ENCODE peak calls at places on chromosomes 16 and 17, in four cellular contexts. One of them, this sample, is unnamed.

GRCh38 chr17:58334661-58335060 is 6.1 kb upstream of the TSPOAP1 start:
- DNase-seq in Calu3: no peak
- DNase-seq in WERI-Rb-1: no peak
- DNase-seq in neural crest cell: no peak
- DNase-seq in this sample: no peak

GRCh38 chr16:69127966-69128510 is 4.3 kb downstream of the CHTF8 start:
- DNase-seq in Calu3: no peak
- DNase-seq in WERI-Rb-1: no peak
- DNase-seq in neural crest cell: no peak
- DNase-seq in this sample: no peak

GRCh38 chr16:21973945-21974344 is 20.8 kb downstream of the UQCRC2 start:
- DNase-seq in Calu3: no peak
- DNase-seq in WERI-Rb-1: no peak
- DNase-seq in neural crest cell: no peak
- DNase-seq in this sample: no peak

GRCh38 chr16:57132470-57132869 is 40.1 kb downstream of the CPNE2 start:
- DNase-seq in Calu3: peak; percentile 24
- DNase-seq in WERI-Rb-1: no peak
- DNase-seq in neural crest cell: no peak
- DNase-seq in this sample: no peak

GRCh38 chr16:62077998-62078397 is 41.8 kb upstream of the CDH8 start:
- DNase-seq in Calu3: no peak
- DNase-seq in WERI-Rb-1: peak; percentile 10
- DNase-seq in neural crest cell: peak; percentile 14
- DNase-seq in this sample: peak; percentile 4

GRCh38 chr17:10141436-10141835 is 57.0 kb downstream of the GAS7 start:
- DNase-seq in Calu3: no peak
- DNase-seq in WERI-Rb-1: no peak
- DNase-seq in neural crest cell: no peak
- DNase-seq in this sample: no peak

GRCh38 chr17:81132770-81133723 is 32.3 kb upstream of the PVALEF start:
- DNase-seq in Calu3: no peak
- DNase-seq in WERI-Rb-1: no peak
- DNase-seq in neural crest cell: no peak
- DNase-seq in this sample: no peak

GRCh38 chr17:17496189-17497064 is at the start of gene RASD1:
- DNase-seq in Calu3: peak; percentile 73
- DNase-seq in WERI-Rb-1: peak; percentile 83
- DNase-seq in neural crest cell: peak; percentile 77
- DNase-seq in this sample: peak; percentile 83

GRCh38 chr17:32910769-32911168 is 17.2 kb upstream of the TMEM98 start:
- DNase-seq in Calu3: no peak
- DNase-seq in WERI-Rb-1: no peak
- DNase-seq in neural crest cell: no peak
- DNase-seq in this sample: no peak

GRCh38 chr17:79942591-79943353 is 92.9 kb downstream of the TBC1D16 start:
- DNase-seq in Calu3: no peak
- DNase-seq in WERI-Rb-1: peak; percentile 6
- DNase-seq in neural crest cell: no peak
- DNase-seq in this sample: no peak

GRCh38 chr17:17382901-17383300 is 79.7 kb downstream of the NT5M start:
- DNase-seq in Calu3: no peak
- DNase-seq in WERI-Rb-1: no peak
- DNase-seq in neural crest cell: no peak
- DNase-seq in this sample: no peak

GRCh38 chr17:1643293-1643998 is 2.1 kb downstream of the SCARF1 start:
- DNase-seq in Calu3: peak; percentile 69
- DNase-seq in WERI-Rb-1: no peak
- DNase-seq in neural crest cell: no peak
- DNase-seq in this sample: no peak

GRCh38 chr16:23316634-23317265 is 14.6 kb downstream of the SCNN1B start:
- DNase-seq in Calu3: no peak
- DNase-seq in WERI-Rb-1: no peak
- DNase-seq in neural crest cell: no peak
- DNase-seq in this sample: no peak

GRCh38 chr17:28720247-28720996 is 637 bp downstream of the RPL23A start:
- DNase-seq in Calu3: no peak
- DNase-seq in WERI-Rb-1: no peak
- DNase-seq in neural crest cell: no peak
- DNase-seq in this sample: no peak

GRCh38 chr16:14018848-14019247 is 52.3 kb upstream of the MRTFB start:
- DNase-seq in Calu3: no peak
- DNase-seq in WERI-Rb-1: no peak
- DNase-seq in neural crest cell: no peak
- DNase-seq in this sample: no peak

GRCh38 chr16:82294874-82295273 is 124.8 kb upstream of the MPHOSPH6 start:
- DNase-seq in Calu3: no peak
- DNase-seq in WERI-Rb-1: no peak
- DNase-seq in neural crest cell: no peak
- DNase-seq in this sample: no peak

GRCh38 chr17:38996660-38997337 is 29.6 kb upstream of the FBXO47 start:
- DNase-seq in Calu3: no peak
- DNase-seq in WERI-Rb-1: no peak
- DNase-seq in neural crest cell: no peak
- DNase-seq in this sample: no peak

GRCh38 chr16:1151424-1152122 is 1.3 kb upstream of the CACNA1H start:
- DNase-seq in Calu3: no peak
- DNase-seq in WERI-Rb-1: no peak
- DNase-seq in neural crest cell: no peak
- DNase-seq in this sample: no peak

GRCh38 chr16:1152123-1152638 is 725 bp upstream of the CACNA1H start:
- DNase-seq in Calu3: no peak
- DNase-seq in WERI-Rb-1: peak; percentile 53
- DNase-seq in neural crest cell: peak; percentile 32
- DNase-seq in this sample: no peak

GRCh38 chr16:1154291-1154886 is 1.5 kb downstream of the CACNA1H start:
- DNase-seq in Calu3: no peak
- DNase-seq in WERI-Rb-1: no peak
- DNase-seq in neural crest cell: no peak
- DNase-seq in this sample: no peak

GRCh38 chr16:1153480-1154160 is 714 bp downstream of the CACNA1H start:
- DNase-seq in Calu3: no peak
- DNase-seq in WERI-Rb-1: no peak
- DNase-seq in neural crest cell: no peak
- DNase-seq in this sample: no peak

GRCh38 chr16:1152651-1153259 is at the start of gene CACNA1H:
- DNase-seq in Calu3: no peak
- DNase-seq in WERI-Rb-1: peak; percentile 61
- DNase-seq in neural crest cell: peak; percentile 53
- DNase-seq in this sample: no peak
- TF ChIP-seq CTCF in Calu3: no peak
- TF ChIP-seq CTCF in WERI-Rb-1: peak; percentile 23
- TF ChIP-seq CTCF in neural crest cell: peak; percentile 64
- TF ChIP-seq CTCF in this sample: peak; percentile 15

DNA sequence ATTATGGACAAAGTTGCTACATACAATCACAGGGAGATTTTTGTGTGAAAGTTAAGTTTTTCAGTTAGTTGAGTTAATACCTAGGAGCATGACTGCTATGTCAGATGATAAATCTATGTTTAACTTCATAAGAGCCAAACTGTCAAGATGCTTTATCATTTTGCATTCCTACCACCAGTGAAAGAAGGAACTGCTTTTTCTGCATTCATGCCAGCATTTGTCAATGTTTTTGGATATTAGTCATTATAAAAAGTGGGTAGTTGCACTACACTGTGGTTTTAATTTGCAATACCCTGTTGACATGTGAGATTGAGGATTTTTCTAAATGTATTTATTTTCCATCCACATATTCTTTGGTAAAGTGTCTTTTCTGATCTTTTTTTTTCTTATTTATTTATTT is 434.0 kb upstream of the MON1B start:
- DNase-seq in Calu3: no peak
- DNase-seq in WERI-Rb-1: no peak
- DNase-seq in neural crest cell: no peak
- DNase-seq in this sample: no peak
- TF ChIP-seq CTCF in Calu3: no peak
- TF ChIP-seq CTCF in WERI-Rb-1: no peak
- TF ChIP-seq CTCF in neural crest cell: no peak
- TF ChIP-seq CTCF in this sample: no peak

DNA sequence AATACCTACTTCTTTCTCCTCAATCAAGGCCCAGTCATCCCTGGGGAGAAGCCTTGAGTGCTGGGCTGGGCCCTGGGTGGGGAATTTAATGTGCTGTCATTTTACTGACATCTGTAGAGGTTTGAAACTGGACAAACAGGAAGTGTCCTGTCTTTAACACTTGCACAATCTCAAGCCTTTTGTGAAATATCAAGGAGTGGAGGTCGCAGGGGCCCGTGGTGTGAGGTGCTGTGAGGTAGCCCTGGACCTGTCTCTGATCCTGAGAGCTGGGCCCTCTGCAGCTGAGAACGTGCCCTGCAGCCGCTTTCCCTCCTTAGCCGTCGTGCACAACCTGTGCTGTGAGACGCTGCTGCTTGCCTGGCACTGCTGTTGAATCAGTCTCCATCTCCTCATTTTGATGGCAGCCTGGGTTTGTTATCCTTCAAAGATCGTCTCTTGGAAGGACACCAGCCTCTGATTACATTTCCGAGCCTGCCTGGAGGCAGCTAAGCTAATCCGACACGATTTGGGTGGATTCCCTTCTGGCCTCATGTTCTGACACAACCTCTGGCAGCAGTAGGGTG is 29.9 kb downstream of the SMARCE1 start:
- DNase-seq in Calu3: peak; percentile 70
- DNase-seq in WERI-Rb-1: peak; percentile 41
- DNase-seq in neural crest cell: no peak
- DNase-seq in this sample: no peak
- TF ChIP-seq CTCF in Calu3: no peak
- TF ChIP-seq CTCF in WERI-Rb-1: peak; percentile 45
- TF ChIP-seq CTCF in neural crest cell: no peak
- TF ChIP-seq CTCF in this sample: no peak

DNA sequence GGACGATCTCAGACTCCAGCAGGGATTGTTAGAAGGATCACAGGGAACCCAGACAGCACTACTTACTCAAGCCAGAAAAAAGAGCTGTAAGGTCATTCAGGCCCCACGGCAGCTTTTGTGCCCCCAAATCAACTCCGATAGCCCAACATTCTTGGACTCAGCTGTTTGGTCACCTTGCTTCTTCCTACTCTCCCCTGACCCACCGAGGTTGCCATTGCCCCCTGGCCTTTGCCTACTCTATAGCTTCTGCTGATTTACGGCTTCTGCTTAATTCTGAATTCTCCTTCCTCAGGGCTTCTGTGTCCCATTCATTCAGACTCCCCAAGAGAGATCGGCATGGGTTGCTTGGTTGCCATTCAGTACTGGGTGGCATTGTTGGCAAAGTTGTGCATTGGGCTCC is 8.6 kb upstream of the ITPRIPL2 start:
- DNase-seq in Calu3: no peak
- DNase-seq in WERI-Rb-1: no peak
- DNase-seq in neural crest cell: no peak
- DNase-seq in this sample: no peak
- TF ChIP-seq CTCF in Calu3: no peak
- TF ChIP-seq CTCF in WERI-Rb-1: no peak
- TF ChIP-seq CTCF in neural crest cell: no peak
- TF ChIP-seq CTCF in this sample: no peak

GRCh38 chr17:78184868-78185267 is 2.0 kb downstream of the TK1 start:
- DNase-seq in Calu3: no peak
- DNase-seq in WERI-Rb-1: no peak
- DNase-seq in neural crest cell: no peak
- DNase-seq in this sample: no peak

GRCh38 chr17:78180083-78180482 is 6.8 kb downstream of the TK1 start:
- DNase-seq in Calu3: no peak
- DNase-seq in WERI-Rb-1: no peak
- DNase-seq in neural crest cell: no peak
- DNase-seq in this sample: peak; percentile 74

GRCh38 chr17:78180508-78180907 is 6.3 kb downstream of the TK1 start:
- DNase-seq in Calu3: no peak
- DNase-seq in WERI-Rb-1: no peak
- DNase-seq in neural crest cell: no peak
- DNase-seq in this sample: no peak

GRCh38 chr17:78184311-78184710 is 2.5 kb downstream of the TK1 start:
- DNase-seq in Calu3: no peak
- DNase-seq in WERI-Rb-1: no peak
- DNase-seq in neural crest cell: no peak
- DNase-seq in this sample: no peak

DNA sequence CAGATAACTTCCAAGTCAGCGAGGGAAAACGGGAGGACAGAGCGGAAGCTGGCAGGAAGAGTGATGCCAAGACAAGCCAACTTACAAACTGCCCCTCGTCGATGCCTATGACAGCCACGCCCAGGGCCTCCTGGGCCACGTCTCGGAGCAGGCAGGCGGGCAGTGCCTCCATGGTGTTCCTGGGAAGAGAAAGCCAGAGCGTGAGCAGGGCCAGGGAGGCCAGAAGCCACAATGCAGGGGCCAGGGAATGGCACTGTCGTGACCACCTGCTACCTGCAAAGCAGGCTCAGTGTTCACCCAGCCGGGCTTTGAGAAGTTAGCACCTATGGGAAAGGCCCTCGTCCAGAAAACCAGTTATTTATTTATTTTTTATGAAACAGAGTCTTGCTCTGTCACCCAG is 4.3 kb downstream of the TK1 start:
- DNase-seq in Calu3: no peak
- DNase-seq in WERI-Rb-1: no peak
- DNase-seq in neural crest cell: no peak
- DNase-seq in this sample: no peak
- TF ChIP-seq CTCF in Calu3: no peak
- TF ChIP-seq CTCF in WERI-Rb-1: no peak
- TF ChIP-seq CTCF in neural crest cell: no peak
- TF ChIP-seq CTCF in this sample: no peak

GRCh38 chr17:40018211-40019121 is 3.2 kb downstream of the CSF3 start:
- DNase-seq in Calu3: no peak
- DNase-seq in WERI-Rb-1: peak; percentile 64
- DNase-seq in neural crest cell: no peak
- DNase-seq in this sample: peak; percentile 23
- TF ChIP-seq CTCF in Calu3: no peak
- TF ChIP-seq CTCF in WERI-Rb-1: no peak
- TF ChIP-seq CTCF in neural crest cell: no peak
- TF ChIP-seq CTCF in this sample: no peak

GRCh38 chr16:59249049-59249448 is 514.9 kb upstream of the GOT2 start:
- DNase-seq in Calu3: no peak
- DNase-seq in WERI-Rb-1: no peak
- DNase-seq in neural crest cell: no peak
- DNase-seq in this sample: no peak
- TF ChIP-seq CTCF in Calu3: no peak
- TF ChIP-seq CTCF in WERI-Rb-1: peak; percentile 5
- TF ChIP-seq CTCF in neural crest cell: no peak
- TF ChIP-seq CTCF in this sample: no peak